ENCODE peak calls at places on chromosomes 2 and 18, in seven cellular contexts. L, Q, T, B, Z, S and K are unnamed samples.

GRCh38 chr2:85162746-85163301 is 29.6 kb downstream of the TCF7L1 start:
- ATAC-seq in L (no peak), Q (no peak), T (no peak), B (peak), Z (no peak), S (peak), K (no peak)

GRCh38 chr2:188693771-188694170 is 280.4 kb upstream of the COL3A1 start:
- ATAC-seq in L (no peak), Q (no peak), T (no peak), B (no peak), Z (no peak), S (no peak), K (no peak)

GRCh38 chr2:230557056-230557455 is 141.1 kb downstream of the SP100 start:
- ATAC-seq in L (no peak), Q (no peak), T (no peak), B (no peak), Z (no peak), S (no peak), K (no peak)

GRCh38 chr2:238306680-238306998 is 13.7 kb upstream of the TRAF3IP1 start:
- ATAC-seq in L (no peak), Q (no peak), T (no peak), B (no peak), Z (no peak), S (no peak), K (no peak)

GRCh38 chr2:165877565-165878550 is 75.7 kb downstream of the TTC21B start:
- ATAC-seq in L (peak), Q (peak), T (peak), B (no peak), Z (no peak), S (no peak), K (peak)

GRCh38 chr2:12066986-12067385 is 320.6 kb downstream of the LPIN1 start:
- ATAC-seq in L (no peak), Q (no peak), T (no peak), B (no peak), Z (no peak), S (no peak), K (no peak)

GRCh38 chr2:28683100-28683706 is 68.4 kb upstream of the PPP1CB start:
- ATAC-seq in L (no peak), Q (no peak), T (peak), B (peak), Z (peak), S (peak), K (no peak)

GRCh38 chr2:229489016-229489415 is 217.9 kb upstream of the PID1 start:
- ATAC-seq in L (no peak), Q (no peak), T (peak), B (no peak), Z (peak), S (no peak), K (peak)

GRCh38 chr2:43469713-43470112 is 126.1 kb downstream of the THADA start:
- ATAC-seq in L (no peak), Q (no peak), T (peak), B (no peak), Z (no peak), S (no peak), K (no peak)

GRCh38 chr2:59910176-59910575 is 643.3 kb downstream of the BCL11A start:
- ATAC-seq in L (no peak), Q (no peak), T (no peak), B (no peak), Z (no peak), S (no peak), K (no peak)

GRCh38 chr2:14881663-14882327 is 249.3 kb downstream of the LRATD1 start:
- ATAC-seq in L (no peak), Q (no peak), T (no peak), B (no peak), Z (no peak), S (no peak), K (no peak)

GRCh38 chr2:112062894-112063293 is 7.8 kb downstream of the TMEM87B start:
- ATAC-seq in L (peak), Q (no peak), T (no peak), B (no peak), Z (no peak), S (no peak), K (no peak)

GRCh38 chr2:80028584-80028983 is 276.0 kb downstream of the LRRTM1 start:
- ATAC-seq in L (no peak), Q (no peak), T (no peak), B (no peak), Z (no peak), S (no peak), K (no peak)

GRCh38 chr2:37421686-37422085 is 77.3 kb downstream of the QPCT start:
- ATAC-seq in L (no peak), Q (no peak), T (no peak), B (no peak), Z (no peak), S (no peak), K (no peak)

GRCh38 chr18:75044296-75044695 is 164.6 kb downstream of the PTGR3 start:
- ATAC-seq in L (no peak), Q (no peak), T (peak), B (no peak), Z (no peak), S (no peak), K (no peak)

GRCh38 chr2:126666003-126666402 is 10.0 kb downstream of the GYPC start:
- ATAC-seq in L (peak), Q (no peak), T (peak), B (peak), Z (no peak), S (peak), K (no peak)

GRCh38 chr2:202542142-202542541 is 92.6 kb upstream of the FAM117B start:
- ATAC-seq in L (no peak), Q (no peak), T (no peak), B (no peak), Z (no peak), S (peak), K (no peak)

GRCh38 chr2:42767899-42768705 is 4.2 kb upstream of the OXER1 start:
- ATAC-seq in L (no peak), Q (no peak), T (no peak), B (no peak), Z (peak), S (no peak), K (no peak)

GRCh38 chr2:23397483-23397882 is 12.5 kb downstream of the KLHL29 start:
- ATAC-seq in L (no peak), Q (no peak), T (no peak), B (no peak), Z (no peak), S (no peak), K (no peak)